ENCODE peak calls at places on chromosomes 5 and 9, in nine cellular contexts. I is WTC11; V is iris pigment epithelial cell; W is ELR; S is activated CD8-positive, alpha-beta memory T cell treated with anti-CD3 and anti-CD28 coated beads for 48 hours; Q is AG09309; F is choroid plexus epithelial cell; D is ascending aorta; H is Calu3. U is an unnamed sample.

GRCh38 chr5:11905209-11905608 is 963 bp upstream of the CTNND2 start:
- DNase-seq in I (peak), V (no peak), W (no peak), S (no peak), Q (no peak), F (no peak), D (no peak), H (no peak), U (no peak)

GRCh38 chr9:78316151-78316892 is 19.4 kb downstream of the PSAT1 start:
- DNase-seq in I (no peak), V (no peak), W (no peak), S (no peak), Q (no peak), F (no peak), D (no peak), H (no peak), U (no peak)

GRCh38 chr9:1429328-1429727 is 379.2 kb downstream of the DMRT2 start:
- DNase-seq in I (peak), V (no peak), W (peak), S (no peak), Q (no peak), F (peak), D (no peak), H (no peak), U (no peak)

GRCh38 chr5:119328753-119329602 is 26.8 kb upstream of the TNFAIP8 start:
- DNase-seq in I (no peak), V (peak), W (peak), S (no peak), Q (peak), F (peak), D (no peak), H (no peak), U (peak)

GRCh38 chr5:20353481-20353880 is 365.5 kb upstream of the CDH18 start:
- DNase-seq in I (no peak), V (no peak), W (no peak), S (no peak), Q (no peak), F (no peak), D (no peak), H (peak), U (no peak)

GRCh38 chr5:175383350-175383749 is 60.6 kb downstream of the DRD1 start:
- DNase-seq in I (no peak), V (no peak), W (no peak), S (no peak), Q (no peak), F (no peak), D (no peak), H (no peak), U (no peak)

GRCh38 chr5:150034677-150035076 is 34.1 kb downstream of the HMGXB3 start:
- DNase-seq in I (no peak), V (peak), W (peak), S (no peak), Q (peak), F (peak), D (no peak), H (no peak), U (peak)

GRCh38 chr5:16573401-16573800 is 43.4 kb downstream of the RETREG1 start:
- DNase-seq in I (no peak), V (no peak), W (no peak), S (no peak), Q (no peak), F (no peak), D (no peak), H (no peak), U (no peak)

GRCh38 chr5:3601929-3602712 is 6.5 kb downstream of the IRX1 start:
- DNase-seq in I (peak), V (no peak), W (no peak), S (no peak), Q (no peak), F (no peak), D (no peak), H (no peak), U (no peak)

GRCh38 chr5:36935805-36936204 is 59.2 kb downstream of the NIPBL start:
- DNase-seq in I (no peak), V (no peak), W (no peak), S (no peak), Q (no peak), F (no peak), D (no peak), H (no peak), U (no peak)

GRCh38 chr9:115127191-115127817 is 9.3 kb upstream of the TNC start:
- DNase-seq in I (no peak), V (peak), W (peak), S (no peak), Q (no peak), F (no peak), D (no peak), H (no peak), U (no peak)

GRCh38 chr9:23638011-23638410 is 188.0 kb downstream of the ELAVL2 start:
- DNase-seq in I (no peak), V (no peak), W (no peak), S (no peak), Q (no peak), F (no peak), D (no peak), H (no peak), U (no peak)

GRCh38 chr5:61132559-61132958 is 29.7 kb downstream of the SMIM15 start:
- DNase-seq in I (no peak), V (peak), W (peak), S (no peak), Q (peak), F (peak), D (no peak), H (no peak), U (no peak)

GRCh38 chr9:70422371-70423043 is 8.1 kb upstream of the KLF9 start:
- DNase-seq in I (no peak), V (no peak), W (no peak), S (no peak), Q (no peak), F (no peak), D (peak), H (no peak), U (no peak)

GRCh38 chr9:124621371-124622328 is 114.5 kb upstream of the NR5A1 start:
- DNase-seq in I (no peak), V (peak), W (no peak), S (no peak), Q (peak), F (peak), D (no peak), H (peak), U (no peak)

GRCh38 chr5:76709762-76710161 is 6.2 kb upstream of the F2R start:
- DNase-seq in I (no peak), V (peak), W (peak), S (no peak), Q (peak), F (peak), D (no peak), H (no peak), U (peak)

GRCh38 chr9:107855164-107855563 is 365.6 kb upstream of the KLF4 start:
- DNase-seq in I (no peak), V (no peak), W (no peak), S (no peak), Q (no peak), F (no peak), D (no peak), H (no peak), U (no peak)

GRCh38 chr5:74361406-74362358 is 278.8 kb downstream of the ENC1 start:
- DNase-seq in I (no peak), V (no peak), W (no peak), S (no peak), Q (no peak), F (no peak), D (no peak), H (peak), U (no peak)

GRCh38 chr9:95130484-95130883 is 187.0 kb downstream of the FANCC start:
- DNase-seq in I (peak), V (no peak), W (no peak), S (no peak), Q (no peak), F (no peak), D (no peak), H (no peak), U (no peak)

GRCh38 chr5:133371371-133372155 is 240.8 kb downstream of the FSTL4 start:
- DNase-seq in I (no peak), V (no peak), W (no peak), S (no peak), Q (no peak), F (no peak), D (peak), H (no peak), U (no peak)

GRCh38 chr5:52015760-52016159 is 632.5 kb downstream of the ISL1 start:
- DNase-seq in I (no peak), V (no peak), W (no peak), S (no peak), Q (no peak), F (no peak), D (no peak), H (no peak), U (no peak)

GRCh38 chr9:80811003-80811402 is 878.3 kb downstream of the TLE1 start:
- DNase-seq in I (no peak), V (peak), W (peak), S (no peak), Q (no peak), F (peak), D (no peak), H (no peak), U (peak)

GRCh38 chr5:104635216-104635615 is 1072.6 kb upstream of the NUDT12 start:
- DNase-seq in I (no peak), V (peak), W (peak), S (no peak), Q (no peak), F (peak), D (no peak), H (no peak), U (no peak)

U was measured in AG08396.